ENCODE peak calls at places on chromosomes 2 and 18, in five cellular contexts. O, W, R, L and A are unnamed samples.

GRCh38 chr2:71901466-71901865 is 246.2 kb downstream of the CYP26B1 start:
- DNase-seq in O (no peak), W (no peak), R (no peak), L (no peak), A (peak)

GRCh38 chr2:121565389-121566250 is 34.9 kb downstream of the RNU4ATAC start:
- DNase-seq in O (no peak), W (no peak), R (no peak), L (no peak), A (no peak)

GRCh38 chr2:70525032-70525431 is 28.6 kb downstream of the TGFA start:
- DNase-seq in O (no peak), W (peak), R (no peak), L (no peak), A (peak)

GRCh38 chr2:174014699-174015070 is 49.5 kb upstream of the SP3 start:
- DNase-seq in O (no peak), W (no peak), R (no peak), L (no peak), A (no peak)

GRCh38 chr2:213046431-213046830 is 105.0 kb downstream of the IKZF2 start:
- DNase-seq in O (no peak), W (no peak), R (no peak), L (no peak), A (no peak)

GRCh38 chr18:48454146-48454796 is 45.1 kb upstream of the ZBTB7C start:
- DNase-seq in O (no peak), W (no peak), R (no peak), L (no peak), A (no peak)

GRCh38 chr18:52670903-52671302 is 330.9 kb downstream of the DCC start:
- DNase-seq in O (no peak), W (peak), R (peak), L (no peak), A (no peak)

GRCh38 chr18:74775239-74775638 is 177.6 kb downstream of the ZNF407 start:
- DNase-seq in O (no peak), W (no peak), R (no peak), L (no peak), A (peak)

GRCh38 chr2:196171946-196172345 is 568 bp upstream of the STK17B start:
- DNase-seq in O (no peak), W (no peak), R (no peak), L (no peak), A (no peak)

GRCh38 chr2:134425723-134426496 is 172.0 kb downstream of the MGAT5 start:
- DNase-seq in O (no peak), W (no peak), R (no peak), L (no peak), A (no peak)

GRCh38 chr18:66749030-66749429 is 145.1 kb upstream of the CDH19 start:
- DNase-seq in O (no peak), W (no peak), R (no peak), L (no peak), A (no peak)

GRCh38 chr2:210269148-210269547 is 43.9 kb upstream of the ACADL start:
- DNase-seq in O (no peak), W (no peak), R (no peak), L (no peak), A (no peak)

GRCh38 chr18:6874316-6874715 is 144.8 kb downstream of the ARHGAP28 start:
- DNase-seq in O (no peak), W (no peak), R (no peak), L (no peak), A (no peak)

GRCh38 chr2:41926614-41927580 is 120.9 kb upstream of the PKDCC start:
- DNase-seq in O (no peak), W (no peak), R (no peak), L (peak), A (no peak)

GRCh38 chr18:42477261-42477660 is 522.2 kb downstream of the PIK3C3 start:
- DNase-seq in O (no peak), W (no peak), R (no peak), L (no peak), A (no peak)

GRCh38 chr2:119741868-119742267 is 17.9 kb upstream of the PTPN4 start:
- DNase-seq in O (no peak), W (no peak), R (no peak), L (no peak), A (no peak)

GRCh38 chr2:235595420-235596010 is 101.7 kb downstream of the AGAP1 start:
- DNase-seq in O (peak), W (peak), R (peak), L (no peak), A (peak)

GRCh38 chr18:62196978-62197377 is 9.9 kb downstream of the RELCH start:
- DNase-seq in O (no peak), W (no peak), R (no peak), L (no peak), A (no peak)

GRCh38 chr2:143193121-143193520 is 63.9 kb downstream of the ARHGAP15 start:
- DNase-seq in O (no peak), W (no peak), R (no peak), L (no peak), A (no peak)

GRCh38 chr2:40499437-40499836 is 47.5 kb upstream of the SLC8A1 start:
- DNase-seq in O (no peak), W (no peak), R (no peak), L (no peak), A (no peak)

GRCh38 chr2:40497251-40497859 is 45.5 kb upstream of the SLC8A1 start:
- DNase-seq in O (no peak), W (no peak), R (no peak), L (no peak), A (no peak)
- TF ChIP-seq CTCF in O (no peak), W (no peak), R (no peak), L (no peak), A (peak)

GRCh38 chr18:10088734-10089133 is 174.9 kb downstream of the VAPA start:
- DNase-seq in O (no peak), W (no peak), R (no peak), L (no peak), A (no peak)

GRCh38 chr18:10085405-10085804 is 171.6 kb downstream of the VAPA start:
- DNase-seq in O (no peak), W (no peak), R (no peak), L (no peak), A (no peak)

GRCh38 chr18:10089881-10090280 is 176.1 kb downstream of the VAPA start:
- DNase-seq in O (no peak), W (no peak), R (no peak), L (no peak), A (no peak)

GRCh38 chr18:10085876-10086275 is 172.1 kb downstream of the VAPA start:
- DNase-seq in O (no peak), W (no peak), R (no peak), L (no peak), A (no peak)

DNA sequence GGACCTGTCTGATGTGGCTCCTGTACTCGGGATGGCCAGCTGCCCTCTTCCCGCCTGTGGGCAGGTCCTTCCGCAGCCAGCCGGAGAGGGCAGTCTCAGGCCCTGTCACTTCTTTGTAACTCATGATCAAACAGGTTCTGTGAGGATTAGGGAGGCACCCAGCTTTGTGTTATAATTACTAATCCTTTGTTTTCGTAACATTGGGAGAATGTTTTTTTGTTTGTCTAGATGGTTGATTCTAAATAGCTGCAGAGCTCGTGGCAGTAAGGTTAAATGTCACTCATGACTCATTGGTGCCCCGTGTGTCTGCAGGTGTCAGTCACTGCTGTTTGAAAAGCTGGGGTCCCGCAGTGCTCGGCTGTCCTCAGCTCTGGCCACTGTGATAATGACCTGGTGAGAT is 172.6 kb downstream of the VAPA start:
- DNase-seq in O (no peak), W (no peak), R (no peak), L (no peak), A (no peak)
- TF ChIP-seq CTCF in O (no peak), W (no peak), R (no peak), L (no peak), A (no peak)

DNA sequence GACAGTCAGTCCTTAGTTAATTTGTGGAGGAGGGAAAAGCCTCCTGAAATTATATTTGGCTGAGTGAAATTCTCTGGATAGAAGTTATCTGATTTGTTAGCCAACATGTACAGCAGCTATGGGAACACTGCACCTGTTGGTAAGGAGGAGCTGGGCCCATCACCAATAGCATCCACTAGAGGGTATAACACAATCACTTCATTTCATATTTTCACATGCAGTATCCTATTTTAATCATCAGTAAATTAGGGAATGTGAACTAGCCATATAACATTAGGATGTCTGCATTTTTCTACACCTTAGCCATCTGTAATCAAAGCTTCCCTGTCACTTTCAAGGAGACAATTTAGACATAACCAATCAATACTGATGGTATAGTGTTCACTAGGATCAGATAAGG is 818.4 kb upstream of the CDH2 start:
- DNase-seq in O (no peak), W (no peak), R (no peak), L (no peak), A (no peak)
- TF ChIP-seq CTCF in O (no peak), W (no peak), R (no peak), L (no peak), A (peak)

GRCh38 chr2:105612049-105612448 is 132.7 kb upstream of the NCK2 start:
- DNase-seq in O (no peak), W (no peak), R (no peak), L (no peak), A (no peak)

GRCh38 chr2:105618351-105618659 is 126.4 kb upstream of the NCK2 start:
- DNase-seq in O (no peak), W (no peak), R (no peak), L (no peak), A (no peak)

GRCh38 chr2:105621038-105621437 is 123.7 kb upstream of the NCK2 start:
- DNase-seq in O (no peak), W (no peak), R (no peak), L (no peak), A (no peak)

GRCh38 chr2:105615352-105615751 is 129.4 kb upstream of the NCK2 start:
- DNase-seq in O (no peak), W (no peak), R (no peak), L (no peak), A (no peak)

GRCh38 chr2:105617631-105618350 is 126.9 kb upstream of the NCK2 start:
- DNase-seq in O (peak), W (no peak), R (no peak), L (no peak), A (no peak)
- TF ChIP-seq CTCF in O (no peak), W (no peak), R (no peak), L (no peak), A (no peak)

GRCh38 chr2:219914577-219914976 is 287.1 kb downstream of the SLC4A3 start:
- DNase-seq in O (no peak), W (no peak), R (no peak), L (no peak), A (no peak)

GRCh38 chr2:219911541-219911940 is 284.1 kb downstream of the SLC4A3 start:
- DNase-seq in O (no peak), W (no peak), R (no peak), L (no peak), A (no peak)

GRCh38 chr2:219908538-219908937 is 281.1 kb downstream of the SLC4A3 start:
- DNase-seq in O (no peak), W (no peak), R (no peak), L (no peak), A (no peak)

GRCh38 chr2:219916261-219916660 is 288.8 kb downstream of the SLC4A3 start:
- DNase-seq in O (no peak), W (no peak), R (no peak), L (no peak), A (no peak)

DNA sequence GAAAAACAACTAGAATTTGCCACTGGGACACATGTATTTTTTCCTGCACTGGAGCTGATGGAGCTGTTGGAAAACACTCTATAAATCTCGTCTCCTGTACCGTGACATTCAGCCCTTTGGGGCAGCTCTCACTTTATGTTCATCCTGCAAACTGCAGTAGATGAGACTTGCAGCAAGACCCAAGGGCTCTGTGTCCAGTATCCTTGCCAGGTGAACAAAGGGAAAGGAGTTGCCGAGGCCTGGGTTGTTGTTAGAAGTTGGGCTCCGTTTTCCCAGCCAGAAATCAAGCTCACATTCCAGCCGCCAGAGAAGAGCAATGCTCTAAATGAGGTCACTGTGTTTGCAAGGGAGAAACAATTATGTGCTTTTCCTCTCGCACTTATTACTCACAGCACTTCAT is 285.1 kb downstream of the SLC4A3 start:
- DNase-seq in O (no peak), W (no peak), R (no peak), L (no peak), A (peak)
- TF ChIP-seq CTCF in O (no peak), W (no peak), R (no peak), L (no peak), A (peak)